ENCODE peak calls at places on chromosome 11, in four cellular contexts. E is HCT116, K is HepG2, Q is K562. O is an unnamed sample.
A peak's percentile ranks its signal among the peaks of the same experiment; 100 is the strongest.

GRCh38 chr11:9580894-9581293 is 7.4 kb downstream of the WEE1 start:
- DNase-seq in E (no peak), K (no peak), Q (no peak), O (no peak)

GRCh38 chr11:34680918-34681554 is 60.1 kb downstream of the EHF start:
- DNase-seq in E (peak; percentile 86), K (peak; percentile 53), Q (no peak), O (peak; percentile 88)

GRCh38 chr11:104422320-104422944 is 258.5 kb upstream of the PDGFD start:
- DNase-seq in E (no peak), K (no peak), Q (no peak), O (no peak)

GRCh38 chr11:35796542-35796941 is 134.0 kb downstream of the TRIM44 start:
- DNase-seq in E (no peak), K (no peak), Q (no peak), O (peak; percentile 25)

GRCh38 chr11:78193806-78194205 is 5.1 kb downstream of the USP35 start:
- DNase-seq in E (no peak), K (no peak), Q (no peak), O (no peak)

GRCh38 chr11:35257287-35257686 is 118.3 kb downstream of the CD44 start:
- DNase-seq in E (no peak), K (no peak), Q (no peak), O (no peak)

GRCh38 chr11:9840460-9841004 is 176.7 kb downstream of the SWAP70 start:
- DNase-seq in E (no peak), K (no peak), Q (no peak), O (no peak)

GRCh38 chr11:12989428-12990242 is 19.5 kb upstream of the RASSF10 start:
- DNase-seq in E (no peak), K (no peak), Q (peak; percentile 97), O (no peak)

GRCh38 chr11:25860677-25861445 is 471.1 kb upstream of the ANO3 start:
- DNase-seq in E (no peak), K (no peak), Q (no peak), O (no peak)

GRCh38 chr11:1864831-1865665 is 12.2 kb downstream of the LSP1 start:
- DNase-seq in E (no peak), K (no peak), Q (no peak), O (no peak)

GRCh38 chr11:1867381-1867780 is 14.5 kb downstream of the LSP1 start:
- DNase-seq in E (no peak), K (no peak), Q (no peak), O (no peak)

GRCh38 chr11:1868056-1868635 is 15.3 kb downstream of the LSP1 start:
- DNase-seq in E (no peak), K (no peak), Q (no peak), O (no peak)

GRCh38 chr11:1866226-1866625 is 13.3 kb downstream of the LSP1 start:
- DNase-seq in E (no peak), K (no peak), Q (no peak), O (no peak)

DNA sequence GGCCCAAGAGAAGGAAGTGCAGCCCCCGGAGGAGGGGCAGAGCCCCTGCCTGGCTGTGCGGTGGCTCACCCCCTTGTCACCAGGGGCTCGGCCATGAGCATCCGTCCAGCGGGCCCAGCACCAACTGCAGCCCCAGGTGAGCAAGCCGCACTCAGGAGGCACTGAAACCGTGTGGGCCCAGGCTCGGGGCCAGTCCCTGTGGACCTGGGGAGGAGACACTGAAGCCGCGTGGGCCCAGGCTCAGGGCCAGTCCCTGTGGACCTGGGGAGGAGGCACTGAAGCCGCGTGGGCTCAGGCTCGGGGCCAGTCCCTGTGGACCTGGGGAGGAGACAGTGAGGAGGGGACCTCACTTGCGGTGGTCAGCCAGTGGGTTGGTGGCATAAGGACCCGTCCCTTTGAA is 13.9 kb downstream of the LSP1 start:
- DNase-seq in E (no peak), K (no peak), Q (no peak), O (no peak)
- H3K4me1 ChIP-seq in E (peaks cover 30% of the 10 kb centered on the region), K (no peaks in the 10 kb centered on the region), Q (no peaks in the 10 kb centered on the region), O (peaks cover 22% of the 10 kb centered on the region)

GRCh38 chr11:69942333-69942820 is 123.2 kb upstream of the FGF3 start:
- DNase-seq in E (no peak), K (no peak), Q (no peak), O (no peak)

GRCh38 chr11:69941546-69942332 is 122.5 kb upstream of the FGF3 start:
- DNase-seq in E (no peak), K (no peak), Q (no peak), O (no peak)

GRCh38 chr11:69938206-69938605 is 119.0 kb upstream of the FGF3 start:
- DNase-seq in E (no peak), K (no peak), Q (no peak), O (no peak)

GRCh38 chr11:69940246-69940610 is 121.0 kb upstream of the FGF3 start:
- DNase-seq in E (no peak), K (no peak), Q (no peak), O (no peak)

GRCh38 chr11:69939551-69940245 is 120.5 kb upstream of the FGF3 start:
- DNase-seq in E (no peak), K (no peak), Q (no peak), O (no peak)
- TF ChIP-seq TCF7L2 in E (no peak), K (no peak), Q (no peak), O (no peak)

DNA sequence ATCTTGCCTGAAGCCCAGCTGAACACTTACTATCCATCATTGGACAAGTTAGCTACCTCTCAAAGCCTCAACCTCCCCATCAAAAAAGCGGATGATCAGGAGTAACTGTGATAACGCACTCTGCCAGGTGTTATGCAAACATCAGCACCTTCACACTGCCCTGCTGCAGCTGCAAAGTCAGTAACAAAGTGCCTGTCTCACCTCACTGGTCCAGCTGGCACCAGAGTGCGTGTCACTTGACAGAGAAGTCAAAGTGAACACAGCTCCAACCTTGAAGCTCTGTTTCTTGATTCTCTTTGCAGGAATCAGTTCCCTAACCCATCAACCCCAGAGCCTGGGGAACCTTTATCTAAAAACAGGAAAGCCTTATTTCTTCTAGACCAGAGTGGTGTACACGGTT is 413.6 kb downstream of the CTTN start:
- DNase-seq in E (no peak), K (no peak), Q (no peak), O (no peak)
- H3K27me3 ChIP-seq in E (no peaks in the 10 kb centered on the region), K (no peaks in the 10 kb centered on the region), Q (peaks cover 45% of the 10 kb centered on the region), O (no peaks in the 10 kb centered on the region)

GRCh38 chr11:114172871-114173444 is 113.4 kb downstream of the ZBTB16 start:
- DNase-seq in E (no peak), K (no peak), Q (no peak), O (no peak)
- H3K4me1 ChIP-seq in E (no peaks in the 10 kb centered on the region), K (peaks cover 10% of the 10 kb centered on the region), Q (no peaks in the 10 kb centered on the region), O (no peaks in the 10 kb centered on the region)

GRCh38 chr11:107549253-107549953 is 16.1 kb downstream of the ALKBH8 start:
- DNase-seq in E (no peak), K (peak; percentile 29), Q (peak; percentile 60), O (no peak)
- TF ChIP-seq TCF7L2 in E (no peak), K (no peak), Q (no peak), O (no peak)

GRCh38 chr11:69812256-69812655 is 7.0 kb downstream of the FGF3 start:
- DNase-seq in E (no peak), K (no peak), Q (no peak), O (no peak)

GRCh38 chr11:69812927-69813326 is 6.3 kb downstream of the FGF3 start:
- DNase-seq in E (no peak), K (no peak), Q (no peak), O (no peak)

GRCh38 chr11:69810289-69811118 is 8.7 kb downstream of the FGF3 start:
- DNase-seq in E (no peak), K (no peak), Q (no peak), O (no peak)

GRCh38 chr11:69813839-69814238 is 5.4 kb downstream of the FGF3 start:
- DNase-seq in E (no peak), K (no peak), Q (no peak), O (no peak)

GRCh38 chr11:69811431-69811830 is 7.8 kb downstream of the FGF3 start:
- DNase-seq in E (no peak), K (no peak), Q (no peak), O (no peak)
- H3K27me3 ChIP-seq in E (no peaks in the 10 kb centered on the region), K (peaks cover 9% of the 10 kb centered on the region), Q (peaks cover 61% of the 10 kb centered on the region), O (peaks cover 12% of the 10 kb centered on the region)

GRCh38 chr11:113571531-113571930 is 96.3 kb upstream of the DRD2 start:
- DNase-seq in E (no peak), K (no peak), Q (no peak), O (no peak)
- H3K4me1 ChIP-seq in E (no peaks in the 10 kb centered on the region), K (peaks cover 7% of the 10 kb centered on the region), Q (no peaks in the 10 kb centered on the region), O (no peaks in the 10 kb centered on the region)

GRCh38 chr11:1060885-1061616 is 13.6 kb upstream of the MUC2 start:
- DNase-seq in E (peak; percentile 74), K (no peak), Q (no peak), O (peak; percentile 27)
- TF ChIP-seq TCF7L2 in E (no peak), K (no peak), Q (no peak), O (no peak)

GRCh38 chr11:61760946-61761345 is 8.5 kb downstream of the MYRF start:
- DNase-seq in E (no peak), K (no peak), Q (no peak), O (no peak)
- H3K27me3 ChIP-seq in E (no peaks in the 10 kb centered on the region), K (no peaks in the 10 kb centered on the region), Q (no peaks in the 10 kb centered on the region), O (no peaks in the 10 kb centered on the region)

O was measured in Panc1.